ENCODE peak calls at places on chromosomes 12 and 14, in seven cellular contexts. D is fibroblast of pulmonary artery, B is A549, K is left lung, A is GM12878, M is NB4, O is cardiac fibroblast. L is an unnamed sample.

GRCh38 chr12:31355747-31356107 is 29.8 kb upstream of the SINHCAF start:
- DNase-seq in A (no peak), K (no peak), O (no peak), D (no peak), M (no peak), B (no peak), L (no peak)

GRCh38 chr14:56844603-56845002 is 34.3 kb upstream of the OTX2 start:
- DNase-seq in D (no peak), O (no peak), A (no peak), K (no peak), B (no peak), M (no peak), L (no peak)

GRCh38 chr12:65892905-65893304 is 68.6 kb downstream of the HMGA2 start:
- DNase-seq in D (peak; percentile 72), B (no peak), M (peak; percentile 44), K (no peak), A (no peak), O (peak; percentile 87), L (peak; percentile 76)

GRCh38 chr12:99680276-99680675 is 32.7 kb downstream of the GARIN6 start:
- DNase-seq in O (no peak), A (no peak), K (peak; percentile 33), D (no peak), M (peak; percentile 59), B (no peak), L (no peak)

GRCh38 chr12:8950287-8950574 is 786 bp upstream of the M6PR start:
- DNase-seq in K (no peak), A (no peak), B (no peak), D (no peak), O (no peak), M (no peak), L (no peak)

GRCh38 chr12:104720346-104721064 is 237.6 kb downstream of the SLC41A2 start:
- DNase-seq in O (peak; percentile 33), K (no peak), A (no peak), M (no peak), D (no peak), B (no peak), L (peak; percentile 49)

GRCh38 chr12:67661311-67662011 is 12.9 kb downstream of the DYRK2 start:
- DNase-seq in K (no peak), A (no peak), D (no peak), B (no peak), O (peak; percentile 50), M (peak; percentile 79), L (peak; percentile 84)

GRCh38 chr14:103519043-103519836 is 3.4 kb downstream of the CKB start:
- DNase-seq in A (no peak), M (peak; percentile 63), K (peak; percentile 34), D (peak; percentile 33), B (peak; percentile 61), O (peak; percentile 33), L (peak; percentile 59)

GRCh38 chr14:100237735-100238418 is 1.1 kb upstream of the YY1 start:
- DNase-seq in D (peak; percentile 57), K (peak; percentile 86), M (peak; percentile 80), B (peak; percentile 56), A (no peak), O (peak; percentile 58), L (peak; percentile 38)

GRCh38 chr14:102717211-102717610 is 60.0 kb upstream of the TRAF3 start:
- DNase-seq in B (no peak), A (no peak), O (no peak), D (no peak), K (no peak), M (peak; percentile 17), L (no peak)

GRCh38 chr14:72521968-72522741 is 371.7 kb downstream of the DPF3 start:
- DNase-seq in A (no peak), B (no peak), K (no peak), M (no peak), D (peak; percentile 36), O (peak; percentile 15), L (no peak)

GRCh38 chr12:104230704-104231103 is 15.1 kb downstream of the TXNRD1 start:
- DNase-seq in O (no peak), B (no peak), K (no peak), D (no peak), A (no peak), M (no peak), L (no peak)

GRCh38 chr12:111387747-111388365 is 17.9 kb upstream of the SH2B3 start:
- DNase-seq in O (no peak), A (no peak), K (no peak), D (no peak), M (no peak), B (no peak), L (no peak)

GRCh38 chr12:105280966-105281693 is 45.2 kb upstream of the APPL2 start:
- DNase-seq in M (no peak), K (no peak), A (no peak), B (peak; percentile 59), D (peak; percentile 13), O (no peak), L (no peak)

GRCh38 chr14:75848337-75848736 is 133.5 kb downstream of the TGFB3 start:
- DNase-seq in O (no peak), K (no peak), A (no peak), M (no peak), B (no peak), D (no peak), L (no peak)

GRCh38 chr14:99261916-99262787 is 9.8 kb downstream of the BCL11B start:
- DNase-seq in M (no peak), B (no peak), A (no peak), K (no peak), D (no peak), O (no peak), L (no peak)

GRCh38 chr14:64891839-64892375 is 12.2 kb upstream of the SPTB start:
- DNase-seq in K (no peak), O (peak; percentile 82), B (peak; percentile 80), D (peak; percentile 81), A (peak; percentile 36), M (peak; percentile 77), L (peak; percentile 74)

GRCh38 chr12:71746983-71747611 is 7.6 kb upstream of the RAB21 start:
- DNase-seq in B (peak; percentile 74), D (peak; percentile 80), A (peak; percentile 45), K (no peak), M (peak; percentile 74), O (peak; percentile 80), L (peak; percentile 73)

GRCh38 chr12:120432772-120433525 is 5.0 kb upstream of the COX6A1 start:
- DNase-seq in A (no peak), M (peak; percentile 36), D (no peak), K (no peak), B (no peak), O (no peak), L (no peak)

GRCh38 chr14:54568821-54569591 is 2.1 kb downstream of the SAMD4A start:
- DNase-seq in M (no peak), D (no peak), B (no peak), K (no peak), A (no peak), O (peak; percentile 51), L (peak; percentile 40)

GRCh38 chr12:3132636-3133409 is 55.6 kb downstream of the TSPAN9 start:
- DNase-seq in M (no peak), K (no peak), O (peak; percentile 82), D (peak; percentile 72), B (no peak), A (no peak), L (peak; percentile 73)

GRCh38 chr12:49975370-49975761 is 2.6 kb downstream of the AQP6 start:
- DNase-seq in D (no peak), B (no peak), O (no peak), K (no peak), M (no peak), A (no peak), L (no peak)

GRCh38 chr14:61443481-61443880 is 122.1 kb downstream of the PRKCH start:
- DNase-seq in B (no peak), A (no peak), K (no peak), M (no peak), D (no peak), O (no peak), L (no peak)

GRCh38 chr12:101455685-101456084 is 19.5 kb upstream of the SPIC start:
- DNase-seq in B (no peak), A (no peak), M (no peak), D (no peak), K (no peak), O (no peak), L (no peak)

GRCh38 chr12:20305470-20305869 is 62.9 kb upstream of the PDE3A start:
- DNase-seq in D (peak; percentile 14), O (peak; percentile 43), M (peak; percentile 97), B (no peak), A (no peak), K (no peak), L (no peak)

GRCh38 chr14:99412122-99413061 is 68.3 kb downstream of the SETD3 start:
- DNase-seq in A (no peak), K (no peak), O (no peak), B (no peak), M (no peak), D (peak; percentile 17), L (peak; percentile 18)

GRCh38 chr12:115937345-115937744 is 340.1 kb downstream of the MED13L start:
- DNase-seq in D (no peak), O (no peak), B (no peak), K (no peak), A (no peak), M (no peak), L (no peak)

DNA sequence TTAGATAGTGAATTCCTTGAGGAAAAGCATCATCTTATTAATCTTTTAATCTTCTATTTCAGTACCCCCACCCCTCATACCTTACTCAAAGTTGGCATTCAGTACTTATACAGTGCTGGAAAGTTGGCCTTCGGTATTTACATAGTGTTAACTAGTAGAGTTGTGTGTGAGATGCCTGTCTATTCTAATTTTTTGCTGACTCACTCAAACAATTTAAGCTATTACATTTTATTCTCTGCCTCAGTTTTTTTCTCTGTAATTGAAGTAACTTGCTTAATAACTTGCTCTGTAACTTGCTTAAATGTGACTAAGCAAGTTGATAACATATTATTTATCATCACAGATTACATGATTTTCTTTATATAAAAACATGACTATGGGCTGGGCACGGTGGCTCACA is 20.3 kb downstream of the DNAL1 start:
- DNase-seq in B (no peak), D (no peak), O (no peak), M (no peak), K (no peak), A (no peak), L (no peak)
- H3K4me3 ChIP-seq in B (no peak overlapping the region), D (no peak overlapping the region), O (no peak overlapping the region), M (no peak overlapping the region), K (no peak overlapping the region), A (no peak overlapping the region), L (no peak overlapping the region)

GRCh38 chr14:20820063-20820904 is 17.6 kb upstream of the RNASE1 start:
- DNase-seq in D (no peak), O (no peak), M (no peak), B (no peak), K (no peak), A (no peak), L (no peak)

GRCh38 chr14:20823859-20824258 is 21.2 kb upstream of the RNASE1 start:
- DNase-seq in B (no peak), A (no peak), K (no peak), M (no peak), O (no peak), D (no peak), L (no peak)

GRCh38 chr14:20818861-20819260 is 16.2 kb upstream of the RNASE1 start:
- DNase-seq in O (no peak), A (no peak), D (no peak), M (no peak), K (no peak), B (no peak), L (no peak)
- TF ChIP-seq CTCF in O (no peak), A (no peak), D (no peak), M (no peak), K (peak; percentile 40), B (peak; percentile 34), L (no peak)

GRCh38 chr12:106801830-106802561 is 27.5 kb downstream of the RIC8B start:
- DNase-seq in A (no peak), M (no peak), K (no peak), O (no peak), B (no peak), D (no peak), L (no peak)
- H3K4me3 ChIP-seq in A (no peak overlapping the region), M (no peak overlapping the region), K (no peak overlapping the region), O (no peak overlapping the region), B (no peak overlapping the region), D (no peak overlapping the region), L (no peak overlapping the region)

GRCh38 chr14:19878029-19878642 is 3.2 kb downstream of the OR4K2 start:
- DNase-seq in D (peak; percentile 20), A (no peak), O (peak; percentile 56), B (peak; percentile 36), K (no peak), M (peak; percentile 7), L (no peak)
- TF ChIP-seq CTCF in D (peak; percentile 55), A (peak; percentile 44), O (peak; percentile 76), B (peak; percentile 67), K (peak; percentile 53), M (peak; percentile 28), L (peak; percentile 44)